ENCODE peak calls at places on chromosomes 5 and 9, in four cellular contexts. N, B, O and Z are unnamed samples.

GRCh38 chr9:35733109-35733541 is 659 bp downstream of the CREB3 start:
- DNase-seq in N (no peak), B (peak), O (peak), Z (peak)

GRCh38 chr5:99081711-99082110 is 152.9 kb upstream of the CHD1 start:
- DNase-seq in N (no peak), B (no peak), O (no peak), Z (no peak)

GRCh38 chr5:97124335-97124734 is 18.1 kb downstream of the LIX1 start:
- DNase-seq in N (no peak), B (no peak), O (no peak), Z (no peak)

GRCh38 chr9:82961504-82962125 is 101.3 kb downstream of the RASEF start:
- DNase-seq in N (peak), B (peak), O (peak), Z (peak)

GRCh38 chr5:130278136-130278535 is 373.9 kb downstream of the CHSY3 start:
- DNase-seq in N (no peak), B (no peak), O (no peak), Z (no peak)

GRCh38 chr9:128372784-128373183 is 1.6 kb downstream of the URM1 start:
- DNase-seq in N (no peak), B (no peak), O (no peak), Z (no peak)

GRCh38 chr5:169272731-169273401 is 28.1 kb downstream of the SLIT3 start:
- DNase-seq in N (no peak), B (no peak), O (no peak), Z (no peak)

GRCh38 chr9:135045264-135046155 is 42.0 kb upstream of the OLFM1 start:
- DNase-seq in N (no peak), B (no peak), O (no peak), Z (peak)

GRCh38 chr9:106862115-106862945 is 636 bp upstream of the ZNF462 start:
- DNase-seq in N (no peak), B (no peak), O (no peak), Z (no peak)

GRCh38 chr5:142322747-142323479 is 1.9 kb downstream of the SPRY4 start:
- DNase-seq in N (no peak), B (no peak), O (no peak), Z (no peak)

GRCh38 chr5:81525690-81526089 is 131.8 kb upstream of the ACOT12 start:
- DNase-seq in N (no peak), B (no peak), O (no peak), Z (no peak)

GRCh38 chr5:75716715-75717081 is 539 bp downstream of the POC5 start:
- DNase-seq in N (no peak), B (no peak), O (no peak), Z (no peak)

GRCh38 chr5:32625106-32625505 is 39.7 kb downstream of the SUB1 start:
- DNase-seq in N (no peak), B (no peak), O (no peak), Z (no peak)
- TF ChIP-seq CBX5 in N (no peak), B (no peak), O (no peak), Z (no peak)

DNA sequence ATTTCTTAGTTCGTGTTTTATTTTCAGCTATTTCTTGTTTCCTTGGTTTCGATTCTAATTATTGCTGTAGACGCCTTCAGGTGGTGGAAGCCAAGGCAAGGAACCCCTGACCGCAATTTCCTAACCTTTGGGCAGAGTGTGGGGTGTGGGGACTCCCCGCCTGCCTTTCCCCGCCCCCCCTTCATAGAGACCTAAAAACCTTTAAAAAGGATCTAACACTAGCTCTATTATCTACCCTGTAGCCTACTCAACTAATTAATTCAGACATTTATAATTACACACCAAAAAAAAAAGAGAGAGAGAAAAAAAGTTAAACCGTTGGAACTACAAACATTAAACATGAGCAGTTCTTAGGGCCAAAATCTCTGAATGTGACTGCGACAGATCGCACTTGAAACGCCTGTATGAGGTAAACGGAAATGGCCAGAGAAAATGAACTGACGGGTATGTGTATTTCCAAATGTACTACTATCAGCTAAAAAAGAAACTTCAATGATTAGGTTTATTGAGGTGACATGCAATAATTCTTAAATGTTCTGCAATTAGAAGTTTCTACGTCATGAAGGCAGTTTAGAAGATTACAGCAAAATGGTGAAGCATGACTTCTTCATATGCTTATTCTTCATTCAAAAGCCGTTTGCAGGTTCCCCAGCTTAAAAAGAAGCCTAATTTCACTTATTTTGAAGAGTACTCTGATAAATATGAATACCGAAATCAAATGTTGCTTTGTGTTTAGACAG is 19.0 kb upstream of the FER start:
- DNase-seq in N (no peak), B (no peak), O (peak), Z (no peak)
- TF ChIP-seq CBX5 in N (no peak), B (no peak), O (no peak), Z (no peak)

DNA sequence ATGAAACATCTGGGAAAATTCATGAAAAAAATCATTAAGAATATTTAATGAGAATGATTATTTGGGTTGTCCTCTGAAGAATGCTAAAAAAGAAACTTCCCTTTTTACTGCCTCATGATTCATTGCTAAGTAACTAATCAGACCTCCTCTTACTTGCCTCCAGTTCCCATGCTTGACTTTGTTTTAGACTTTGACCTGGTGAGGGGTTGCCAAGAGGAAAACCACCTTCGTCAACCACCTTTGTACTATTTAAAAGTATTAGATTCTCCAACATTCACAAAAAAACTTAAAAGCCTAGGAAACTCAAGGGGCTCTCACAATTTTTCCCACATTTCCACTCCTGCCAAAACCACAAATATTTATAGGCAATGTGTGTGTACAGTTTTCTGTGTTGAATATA is 115.2 kb upstream of the ST8SIA4 start:
- DNase-seq in N (no peak), B (no peak), O (no peak), Z (no peak)
- TF ChIP-seq CBX5 in N (no peak), B (no peak), O (no peak), Z (no peak)

GRCh38 chr9:124350485-124351263 is 64.6 kb downstream of the PSMB7 start:
- DNase-seq in N (no peak), B (peak), O (no peak), Z (no peak)
- TF ChIP-seq CBX5 in N (no peak), B (no peak), O (no peak), Z (no peak)